ENCODE peak calls at places on chromosomes 2 and 18, in seven cellular contexts. D is esophagus muscularis mucosa, Q is mesothelial cell of epicardium, F is left lung, S is neural crest cell, G is type B pancreatic cell, J is colonic mucosa. L is an unnamed sample.
A peak's percentile ranks its signal among the peaks of the same experiment; 100 is the strongest.

GRCh38 chr2:235116885-235117492 is 165.2 kb downstream of the SH3BP4 start:
- DNase-seq in F (no peak), D (no peak), J (no peak), G (no peak), Q (no peak), S (no peak), L (no peak)

GRCh38 chr2:203805485-203805838 is 62.1 kb upstream of the CTLA4 start:
- DNase-seq in J (no peak), G (no peak), S (no peak), D (no peak), Q (no peak), F (no peak), L (no peak)

GRCh38 chr2:159855153-159856140 is 57.4 kb upstream of the CD302 start:
- DNase-seq in G (no peak), F (no peak), D (no peak), J (no peak), S (no peak), Q (no peak), L (no peak)

GRCh38 chr2:174035981-174036742 is 71.0 kb upstream of the SP3 start:
- DNase-seq in G (no peak), J (no peak), D (no peak), S (no peak), F (no peak), Q (no peak), L (no peak)

GRCh38 chr2:212908682-212909435 is 242.6 kb downstream of the IKZF2 start:
- DNase-seq in F (no peak), G (no peak), Q (no peak), D (no peak), J (no peak), S (no peak), L (no peak)

GRCh38 chr2:201191132-201191875 is 8.4 kb downstream of the CASP10 start:
- DNase-seq in G (no peak), D (no peak), S (no peak), F (no peak), Q (no peak), J (no peak), L (no peak)

GRCh38 chr2:208040199-208041171 is 15.2 kb upstream of the PLEKHM3 start:
- DNase-seq in Q (no peak), D (no peak), G (no peak), S (peak; percentile 60), J (peak; percentile 85), F (peak; percentile 61), L (peak; percentile 41)

GRCh38 chr2:166472332-166472731 is 21.7 kb downstream of the SCN7A start:
- DNase-seq in D (no peak), F (no peak), G (no peak), J (no peak), S (no peak), Q (no peak), L (no peak)

GRCh38 chr2:11753452-11753885 is 7.0 kb downstream of the LPIN1 start:
- DNase-seq in G (no peak), S (no peak), Q (no peak), J (peak; percentile 82), F (peak; percentile 59), D (no peak), L (peak; percentile 52)

GRCh38 chr2:109164739-109165221 is 35.8 kb downstream of the SH3RF3 start:
- DNase-seq in Q (no peak), J (no peak), G (no peak), S (no peak), F (no peak), D (no peak), L (no peak)

GRCh38 chr2:42958036-42958370 is 165.6 kb upstream of the HAAO start:
- DNase-seq in F (no peak), Q (no peak), S (no peak), D (no peak), G (no peak), J (no peak), L (no peak)

GRCh38 chr18:57230861-57231260 is 84.0 kb downstream of the BOD1L2 start:
- DNase-seq in G (no peak), Q (no peak), D (no peak), S (no peak), J (no peak), F (no peak), L (no peak)

GRCh38 chr2:200161458-200161857 is 145.0 kb upstream of the SPATS2L start:
- DNase-seq in G (no peak), D (peak; percentile 55), S (no peak), F (no peak), J (no peak), Q (no peak), L (no peak)

GRCh38 chr2:27249891-27250651 is 12.8 kb downstream of the SLC30A3 start:
- DNase-seq in D (no peak), G (no peak), Q (no peak), F (no peak), J (peak; percentile 31), S (peak; percentile 70), L (no peak)

GRCh38 chr2:210158236-210158635 is 13.0 kb downstream of the KANSL1L start:
- DNase-seq in G (no peak), S (no peak), J (no peak), Q (no peak), D (no peak), F (no peak), L (no peak)

GRCh38 chr18:44624052-44624451 is 56.6 kb upstream of the SETBP1 start:
- DNase-seq in G (no peak), F (no peak), Q (no peak), D (no peak), J (no peak), S (no peak), L (no peak)

GRCh38 chr2:121650554-121650930 is 1.3 kb upstream of the CLASP1 start:
- DNase-seq in S (no peak), F (no peak), J (peak; percentile 19), D (peak; percentile 86), Q (no peak), G (no peak), L (peak; percentile 21)

DNA sequence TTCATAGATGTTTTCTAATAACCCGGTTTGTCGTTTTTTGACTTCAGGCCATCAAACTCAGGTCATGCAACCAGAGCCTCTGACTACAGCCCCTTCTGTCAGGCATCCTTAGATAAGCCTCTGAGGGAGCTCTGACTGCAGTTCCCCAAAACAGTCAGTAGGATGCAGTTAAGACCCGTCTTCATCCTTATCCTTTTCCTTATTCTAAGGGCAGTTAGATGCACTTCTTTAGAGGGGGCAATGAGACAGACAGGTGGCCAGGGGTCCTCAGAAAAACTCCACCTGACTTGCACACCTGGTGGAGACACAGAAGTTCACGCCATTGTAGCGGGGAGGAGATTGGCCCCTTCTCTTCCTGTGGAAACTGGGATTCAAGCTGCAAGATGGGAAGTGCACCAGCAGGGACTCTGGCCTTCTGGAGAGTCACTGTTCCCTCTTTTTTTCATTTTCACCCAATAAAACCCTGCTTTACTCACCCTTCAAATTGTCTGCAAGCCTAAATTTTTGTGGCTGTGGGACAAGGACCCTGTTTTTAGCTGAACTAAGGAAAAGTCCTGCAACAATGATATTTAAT is 104.8 kb upstream of the TFPI start:
- DNase-seq in S (no peak), Q (no peak), D (no peak), J (no peak), F (no peak), G (no peak), L (no peak)
- TF ChIP-seq CTCF in S (peak; percentile 49), Q (no peak), D (peak; percentile 12), J (no peak), F (peak; percentile 25), G (peak; percentile 54), L (no peak)

DNA sequence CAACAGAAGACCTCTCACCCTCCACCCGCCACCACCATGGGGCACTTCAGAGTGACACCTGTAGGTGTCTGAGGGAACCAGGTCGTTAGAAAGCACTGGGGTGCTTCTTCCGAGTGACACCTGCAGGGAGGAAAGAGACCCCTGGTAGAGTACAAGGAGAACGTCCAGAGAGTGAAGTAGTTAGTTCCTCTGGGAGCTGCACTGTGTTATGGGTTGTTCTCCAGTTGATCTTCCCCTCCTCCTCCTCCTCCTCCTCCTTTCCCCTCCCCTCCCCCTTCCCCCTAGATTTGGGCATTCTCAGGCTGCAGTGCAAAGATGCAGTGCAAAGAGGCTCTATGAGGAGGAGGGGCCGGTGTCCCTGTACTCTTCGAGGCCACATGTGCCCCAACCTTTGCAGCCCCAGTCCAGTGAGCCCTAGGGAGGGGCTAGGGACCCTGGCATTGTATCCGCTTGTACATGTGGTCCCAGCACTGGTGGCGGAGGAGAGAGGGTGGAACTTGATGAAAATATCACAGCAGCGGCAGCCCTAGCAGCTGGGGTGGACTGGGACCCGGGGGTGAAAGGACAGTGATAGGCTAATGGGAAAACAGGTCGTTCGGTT is 850 bp downstream of the DNAJB2 start:
- DNase-seq in J (no peak), Q (no peak), D (no peak), G (no peak), S (no peak), F (no peak), L (no peak)
- TF ChIP-seq CTCF in J (no peak), Q (no peak), D (no peak), G (no peak), S (no peak), F (no peak), L (no peak)

GRCh38 chr2:238558456-238559099 is 131.9 kb downstream of the ASB1 start:
- DNase-seq in F (peak; percentile 71), J (no peak), D (no peak), S (no peak), G (no peak), Q (no peak), L (no peak)
- TF ChIP-seq CTCF in F (no peak), J (no peak), D (no peak), S (no peak), G (no peak), Q (no peak), L (no peak)

GRCh38 chr2:80020061-80020460 is 284.5 kb downstream of the LRRTM1 start:
- DNase-seq in G (no peak), S (no peak), D (no peak), J (no peak), Q (no peak), F (no peak), L (no peak)
- TF ChIP-seq CTCF in G (no peak), S (no peak), D (no peak), J (no peak), Q (no peak), F (no peak), L (no peak)

L was measured in activated B cell treated with CpG ODN at 0.5 μM for 24 hours.